ENCODE peak calls at places on chromosome X, in ten cellular contexts. W, U, V, F, I, C, A, O, J and X are unnamed samples.

GRCh38 chrX:26414534-26414933 is 198.6 kb downstream of the MAGEB5 start:
- DNase-seq in A (no peak), W (no peak), F (no peak), C (no peak), U (no peak), V (no peak), J (no peak), O (no peak), I (no peak), X (no peak)

GRCh38 chrX:20374450-20374849 is 107.7 kb upstream of the RPS6KA3 start:
- DNase-seq in O (no peak), J (no peak), U (no peak), V (no peak), C (no peak), F (no peak), I (no peak), W (no peak), A (no peak), X (no peak)

GRCh38 chrX:100649550-100650356 is 5.8 kb downstream of the SRPX2 start:
- DNase-seq in J (no peak), C (peak; percentile 75), F (peak; percentile 77), I (peak; percentile 95), V (no peak), O (no peak), W (no peak), U (no peak), A (no peak), X (peak; percentile 59)

GRCh38 chrX:153882086-153882498 is 3.9 kb downstream of the L1CAM start:
- DNase-seq in W (no peak), F (no peak), A (no peak), V (no peak), C (peak; percentile 51), I (no peak), U (no peak), J (no peak), O (no peak), X (no peak)

GRCh38 chrX:39953879-39954278 is 143.9 kb downstream of the BCOR start:
- DNase-seq in F (peak; percentile 92), V (no peak), A (no peak), W (peak; percentile 86), U (no peak), C (peak; percentile 86), J (no peak), O (no peak), I (peak; percentile 78), X (peak; percentile 86)

GRCh38 chrX:150546711-150547153 is 21.7 kb upstream of the MTM1 start:
- DNase-seq in V (no peak), A (no peak), W (no peak), O (no peak), I (peak; percentile 23), C (no peak), F (no peak), J (peak; percentile 39), U (no peak), X (no peak)

GRCh38 chrX:65610040-65610439 is 57.4 kb upstream of the MSN start:
- DNase-seq in J (no peak), F (no peak), W (no peak), C (no peak), U (no peak), I (peak; percentile 66), A (no peak), V (no peak), O (no peak), X (no peak)

GRCh38 chrX:51496501-51497291 is at the start of gene NUDT11:
- DNase-seq in I (peak; percentile 69), J (no peak), O (no peak), A (peak; percentile 35), U (peak; percentile 66), V (no peak), F (peak; percentile 52), W (peak; percentile 83), C (peak; percentile 49), X (peak; percentile 35)

GRCh38 chrX:134423606-134424005 is 36.4 kb upstream of the HPRT1 start:
- DNase-seq in F (no peak), I (peak; percentile 55), C (peak; percentile 39), O (no peak), W (no peak), A (no peak), J (no peak), V (no peak), U (no peak), X (no peak)

GRCh38 chrX:19344661-19345060 is 934 bp downstream of the PDHA1 start:
- DNase-seq in U (no peak), W (no peak), C (peak; percentile 13), I (no peak), O (no peak), J (no peak), F (no peak), V (no peak), A (no peak), X (no peak)

GRCh38 chrX:11998944-11999343 is 139.3 kb upstream of the FRMPD4 start:
- DNase-seq in V (no peak), I (peak; percentile 21), O (no peak), U (no peak), A (no peak), W (no peak), C (no peak), F (no peak), J (no peak), X (no peak)

GRCh38 chrX:68829594-68830485 is 1.0 kb downstream of the EFNB1 start:
- DNase-seq in V (peak; percentile 15), U (no peak), J (no peak), F (no peak), I (peak; percentile 47), A (no peak), C (no peak), O (peak; percentile 5), W (no peak), X (peak; percentile 57)

GRCh38 chrX:151359931-151360871 is 36.8 kb upstream of the VMA21 start:
- DNase-seq in J (peak; percentile 21), U (peak; percentile 30), A (no peak), I (peak; percentile 10), F (peak; percentile 46), V (peak; percentile 18), C (peak; percentile 13), O (peak; percentile 29), W (peak; percentile 61), X (peak; percentile 23)

GRCh38 chrX:72430405-72430968 is 124.8 kb upstream of the CITED1 start:
- DNase-seq in J (no peak), A (no peak), O (no peak), U (no peak), F (no peak), C (no peak), V (no peak), I (peak; percentile 4), W (no peak), X (no peak)

GRCh38 chrX:13092455-13092941 is 48.1 kb upstream of the FAM9C start:
- DNase-seq in F (no peak), W (peak; percentile 57), V (peak; percentile 25), U (peak; percentile 8), O (peak; percentile 61), J (peak; percentile 71), C (no peak), I (no peak), A (peak; percentile 46), X (peak; percentile 63)

GRCh38 chrX:98627645-98628044 is 1743.9 kb downstream of the RPA4 start:
- DNase-seq in U (no peak), J (no peak), C (no peak), F (no peak), V (no peak), W (no peak), I (no peak), A (no peak), O (no peak), X (no peak)

GRCh38 chrX:11352296-11352741 is 59.1 kb downstream of the AMELX start:
- DNase-seq in W (no peak), A (no peak), U (no peak), O (no peak), F (no peak), I (peak; percentile 16), C (peak; percentile 37), V (no peak), J (no peak), X (no peak)

GRCh38 chrX:39777623-39778025 is 320.1 kb downstream of the BCOR start:
- DNase-seq in C (no peak), J (no peak), V (no peak), I (no peak), F (no peak), W (no peak), O (no peak), A (no peak), U (no peak), X (no peak)

GRCh38 chrX:119999087-119999634 is 55.6 kb upstream of the NKAP start:
- DNase-seq in F (no peak), J (no peak), A (no peak), I (no peak), V (no peak), U (no peak), W (no peak), O (no peak), C (no peak), X (no peak)